ENCODE peak calls at places on chromosome 19, in nine cellular contexts. One of them, this sample, is unnamed.
A peak's percentile ranks its signal among the peaks of the same experiment; 100 is the strongest.

GRCh38 chr19:43638214-43638990 is 1.2 kb downstream of the CADM4 start:
- DNase-seq in adrenal gland: no peak
- DNase-seq in stomach: no peak
- DNase-seq in transverse colon: no peak
- DNase-seq in tibial nerve: no peak
- DNase-seq in upper lobe of left lung: no peak
- DNase-seq in gastrocnemius medialis: no peak
- DNase-seq in lower leg skin: no peak
- DNase-seq in breast epithelium: no peak
- DNase-seq in this sample: no peak

GRCh38 chr19:36136975-36137686 is 2.7 kb upstream of the CAPNS1 start:
- DNase-seq in tibial nerve: no peak
- DNase-seq in breast epithelium: peak; percentile 82
- DNase-seq in adrenal gland: peak; percentile 94
- DNase-seq in gastrocnemius medialis: peak; percentile 82
- DNase-seq in stomach: peak; percentile 80
- DNase-seq in transverse colon: peak; percentile 80
- DNase-seq in upper lobe of left lung: peak; percentile 90
- DNase-seq in lower leg skin: peak; percentile 77
- DNase-seq in this sample: no peak

GRCh38 chr19:9139609-9140158 is 513 bp upstream of the ZNF317 start:
- DNase-seq in gastrocnemius medialis: no peak
- DNase-seq in upper lobe of left lung: no peak
- DNase-seq in breast epithelium: no peak
- DNase-seq in tibial nerve: no peak
- DNase-seq in adrenal gland: no peak
- DNase-seq in transverse colon: no peak
- DNase-seq in stomach: no peak
- DNase-seq in lower leg skin: no peak
- DNase-seq in this sample: no peak

GRCh38 chr19:34985249-34986022 is 14.7 kb upstream of the GRAMD1A start:
- DNase-seq in tibial nerve: no peak
- DNase-seq in gastrocnemius medialis: peak; percentile 73
- DNase-seq in adrenal gland: peak; percentile 82
- DNase-seq in stomach: peak; percentile 57
- DNase-seq in upper lobe of left lung: peak; percentile 79
- DNase-seq in lower leg skin: peak; percentile 47
- DNase-seq in breast epithelium: peak; percentile 58
- DNase-seq in transverse colon: no peak
- DNase-seq in this sample: no peak

GRCh38 chr19:49231389-49231788 is 73.8 kb downstream of the TRPM4 start:
- DNase-seq in gastrocnemius medialis: no peak
- DNase-seq in upper lobe of left lung: no peak
- DNase-seq in stomach: no peak
- DNase-seq in breast epithelium: no peak
- DNase-seq in lower leg skin: no peak
- DNase-seq in transverse colon: no peak
- DNase-seq in adrenal gland: no peak
- DNase-seq in tibial nerve: no peak
- DNase-seq in this sample: no peak

GRCh38 chr19:7395360-7395781 is 46.6 kb downstream of the ARHGEF18 start:
- DNase-seq in gastrocnemius medialis: no peak
- DNase-seq in lower leg skin: peak; percentile 15
- DNase-seq in upper lobe of left lung: no peak
- DNase-seq in stomach: no peak
- DNase-seq in tibial nerve: no peak
- DNase-seq in transverse colon: no peak
- DNase-seq in breast epithelium: no peak
- DNase-seq in adrenal gland: no peak
- DNase-seq in this sample: no peak

GRCh38 chr19:43618921-43619261 is 538 bp downstream of the ZNF428 start:
- DNase-seq in lower leg skin: no peak
- DNase-seq in stomach: no peak
- DNase-seq in breast epithelium: no peak
- DNase-seq in gastrocnemius medialis: no peak
- DNase-seq in adrenal gland: peak; percentile 64
- DNase-seq in tibial nerve: no peak
- DNase-seq in transverse colon: no peak
- DNase-seq in upper lobe of left lung: peak; percentile 43
- DNase-seq in this sample: no peak

GRCh38 chr19:12721656-12722565 is 1.8 kb downstream of the TNPO2 start:
- DNase-seq in lower leg skin: peak; percentile 51
- DNase-seq in adrenal gland: peak; percentile 80
- DNase-seq in tibial nerve: no peak
- DNase-seq in transverse colon: peak; percentile 70
- DNase-seq in stomach: peak; percentile 69
- DNase-seq in gastrocnemius medialis: peak; percentile 69
- DNase-seq in upper lobe of left lung: peak; percentile 65
- DNase-seq in breast epithelium: peak; percentile 68
- DNase-seq in this sample: peak; percentile 87

GRCh38 chr19:33064117-33064777 is 441 bp downstream of the RHPN2 start:
- DNase-seq in stomach: peak; percentile 71
- DNase-seq in tibial nerve: no peak
- DNase-seq in transverse colon: peak; percentile 64
- DNase-seq in adrenal gland: no peak
- DNase-seq in breast epithelium: peak; percentile 72
- DNase-seq in upper lobe of left lung: peak; percentile 54
- DNase-seq in lower leg skin: no peak
- DNase-seq in gastrocnemius medialis: no peak
- DNase-seq in this sample: no peak

GRCh38 chr19:38727868-38728660 is 16.2 kb downstream of the CAPN12 start:
- DNase-seq in upper lobe of left lung: no peak
- DNase-seq in lower leg skin: peak; percentile 14
- DNase-seq in transverse colon: no peak
- DNase-seq in tibial nerve: no peak
- DNase-seq in stomach: no peak
- DNase-seq in gastrocnemius medialis: no peak
- DNase-seq in breast epithelium: no peak
- DNase-seq in adrenal gland: peak; percentile 91
- DNase-seq in this sample: no peak

GRCh38 chr19:4097501-4097900 is 26.4 kb downstream of the MAP2K2 start:
- DNase-seq in stomach: no peak
- DNase-seq in tibial nerve: peak; percentile 42
- DNase-seq in adrenal gland: peak; percentile 76
- DNase-seq in upper lobe of left lung: no peak
- DNase-seq in gastrocnemius medialis: peak; percentile 44
- DNase-seq in transverse colon: no peak
- DNase-seq in breast epithelium: no peak
- DNase-seq in lower leg skin: no peak
- DNase-seq in this sample: no peak

DNA sequence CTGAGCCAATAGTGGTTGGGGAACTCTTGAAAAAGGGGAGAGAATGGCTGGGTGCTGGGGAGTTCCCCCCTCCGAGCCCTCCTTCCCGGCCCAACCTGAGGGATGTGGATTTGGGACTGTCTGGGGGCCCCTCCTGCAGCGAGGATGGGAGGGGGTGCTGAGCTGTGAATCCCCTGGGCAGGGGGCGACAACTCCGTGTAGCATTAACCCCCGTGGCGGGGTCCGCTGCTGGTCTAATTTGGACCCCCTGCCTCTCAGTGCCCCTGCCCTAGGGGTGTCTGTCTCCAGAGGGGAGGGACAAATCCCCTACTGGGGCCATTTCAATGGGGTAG is 9.7 kb downstream of the MIDN start:
- DNase-seq in upper lobe of left lung: no peak
- DNase-seq in stomach: no peak
- DNase-seq in gastrocnemius medialis: no peak
- DNase-seq in lower leg skin: no peak
- DNase-seq in adrenal gland: no peak
- DNase-seq in transverse colon: no peak
- DNase-seq in tibial nerve: no peak
- DNase-seq in breast epithelium: no peak
- DNase-seq in this sample: no peak
- TF ChIP-seq POLR2A in upper lobe of left lung: no peak
- TF ChIP-seq POLR2A in stomach: no peak
- TF ChIP-seq POLR2A in gastrocnemius medialis: no peak
- TF ChIP-seq POLR2A in lower leg skin: no peak
- TF ChIP-seq POLR2A in adrenal gland: no peak
- TF ChIP-seq POLR2A in transverse colon: no peak
- TF ChIP-seq POLR2A in tibial nerve: no peak
- TF ChIP-seq POLR2A in breast epithelium: no peak
- TF ChIP-seq POLR2A in this sample: no peak

GRCh38 chr19:11264452-11265176 is 2.3 kb upstream of the DOCK6 start:
- DNase-seq in tibial nerve: no peak
- DNase-seq in lower leg skin: no peak
- DNase-seq in breast epithelium: no peak
- DNase-seq in stomach: peak; percentile 84
- DNase-seq in gastrocnemius medialis: no peak
- DNase-seq in upper lobe of left lung: peak; percentile 93
- DNase-seq in adrenal gland: peak; percentile 65
- DNase-seq in transverse colon: peak; percentile 88
- DNase-seq in this sample: no peak

GRCh38 chr19:11263726-11264125 is 1.4 kb upstream of the DOCK6 start:
- DNase-seq in upper lobe of left lung: no peak
- DNase-seq in adrenal gland: no peak
- DNase-seq in tibial nerve: no peak
- DNase-seq in breast epithelium: no peak
- DNase-seq in gastrocnemius medialis: no peak
- DNase-seq in stomach: no peak
- DNase-seq in transverse colon: no peak
- DNase-seq in lower leg skin: no peak
- DNase-seq in this sample: no peak

GRCh38 chr19:11261431-11261901 is 858 bp downstream of the DOCK6 start:
- DNase-seq in lower leg skin: no peak
- DNase-seq in breast epithelium: no peak
- DNase-seq in gastrocnemius medialis: no peak
- DNase-seq in upper lobe of left lung: no peak
- DNase-seq in stomach: no peak
- DNase-seq in adrenal gland: no peak
- DNase-seq in tibial nerve: no peak
- DNase-seq in transverse colon: no peak
- DNase-seq in this sample: no peak

GRCh38 chr19:11260996-11261395 is 1.3 kb downstream of the DOCK6 start:
- DNase-seq in adrenal gland: no peak
- DNase-seq in upper lobe of left lung: no peak
- DNase-seq in breast epithelium: no peak
- DNase-seq in stomach: no peak
- DNase-seq in transverse colon: no peak
- DNase-seq in tibial nerve: no peak
- DNase-seq in lower leg skin: no peak
- DNase-seq in gastrocnemius medialis: no peak
- DNase-seq in this sample: no peak

DNA sequence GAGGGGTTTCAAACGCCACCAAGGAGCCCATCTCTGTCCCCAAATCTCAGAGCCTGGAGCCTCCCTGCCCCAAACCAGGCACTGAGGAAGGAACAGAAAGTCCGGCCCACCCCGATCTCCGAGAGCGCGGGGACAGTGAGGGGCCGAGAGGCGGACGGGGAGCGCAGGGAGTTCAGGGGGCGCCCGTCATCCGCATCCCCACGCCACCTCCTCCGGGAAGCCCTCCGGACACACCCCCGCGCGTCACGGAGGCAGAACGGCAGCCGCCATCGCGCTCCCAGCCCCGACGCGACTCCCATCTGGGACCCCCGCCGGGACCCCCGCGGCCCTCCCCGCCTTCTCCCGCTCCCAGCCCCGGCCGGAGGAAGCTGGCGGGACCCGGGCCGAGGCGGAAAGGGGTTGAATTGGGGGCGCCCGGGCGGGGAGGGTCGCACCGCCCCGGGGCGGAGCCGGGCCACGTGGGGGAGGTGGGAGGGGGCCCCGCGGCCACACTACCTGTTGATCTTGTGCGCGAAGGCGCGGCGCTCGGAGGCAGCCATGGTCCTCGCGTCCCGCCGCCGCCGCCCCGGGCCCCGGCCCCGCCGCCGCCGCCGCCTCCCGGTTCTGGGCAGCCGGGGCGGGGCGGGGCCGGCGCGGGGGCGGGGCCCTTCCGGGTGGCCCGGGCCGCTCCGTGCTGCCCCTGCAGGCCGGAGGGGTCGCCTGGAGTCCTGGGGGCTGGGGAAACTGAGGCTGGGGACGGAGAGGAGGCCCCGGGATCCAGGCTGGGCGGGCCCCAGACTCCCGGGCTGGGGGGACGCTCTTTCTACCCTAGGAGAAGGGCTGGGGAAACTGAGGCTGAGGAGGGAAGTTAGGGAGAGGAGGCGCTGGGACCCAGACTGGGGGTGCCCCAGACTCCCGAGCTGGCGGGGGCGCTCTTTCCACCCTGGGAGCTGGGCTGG is at the start of gene DOCK6:
- DNase-seq in breast epithelium: no peak
- DNase-seq in upper lobe of left lung: peak; percentile 44
- DNase-seq in gastrocnemius medialis: no peak
- DNase-seq in stomach: peak; percentile 58
- DNase-seq in transverse colon: peak; percentile 69
- DNase-seq in adrenal gland: no peak
- DNase-seq in tibial nerve: no peak
- DNase-seq in lower leg skin: no peak
- DNase-seq in this sample: no peak
- TF ChIP-seq POLR2A in breast epithelium: no peak
- TF ChIP-seq POLR2A in upper lobe of left lung: no peak
- TF ChIP-seq POLR2A in gastrocnemius medialis: peak; percentile 15
- TF ChIP-seq POLR2A in stomach: no peak
- TF ChIP-seq POLR2A in transverse colon: no peak
- TF ChIP-seq POLR2A in adrenal gland: no peak
- TF ChIP-seq POLR2A in tibial nerve: peak; percentile 19
- TF ChIP-seq POLR2A in lower leg skin: no peak
- TF ChIP-seq POLR2A in this sample: no peak

GRCh38 chr19:54204767-54205468 is 4.3 kb downstream of the RPS9 start:
- DNase-seq in lower leg skin: no peak
- DNase-seq in breast epithelium: no peak
- DNase-seq in gastrocnemius medialis: no peak
- DNase-seq in tibial nerve: no peak
- DNase-seq in stomach: no peak
- DNase-seq in transverse colon: no peak
- DNase-seq in upper lobe of left lung: no peak
- DNase-seq in adrenal gland: no peak
- DNase-seq in this sample: no peak
- TF ChIP-seq POLR2A in lower leg skin: no peak
- TF ChIP-seq POLR2A in breast epithelium: no peak
- TF ChIP-seq POLR2A in gastrocnemius medialis: no peak
- TF ChIP-seq POLR2A in tibial nerve: no peak
- TF ChIP-seq POLR2A in stomach: no peak
- TF ChIP-seq POLR2A in transverse colon: no peak
- TF ChIP-seq POLR2A in upper lobe of left lung: no peak
- TF ChIP-seq POLR2A in adrenal gland: no peak
- TF ChIP-seq POLR2A in this sample: no peak

GRCh38 chr19:20077791-20078463 is at the start of gene ZNF90:
- DNase-seq in gastrocnemius medialis: peak; percentile 76
- DNase-seq in transverse colon: peak; percentile 92
- DNase-seq in lower leg skin: peak; percentile 95
- DNase-seq in breast epithelium: peak; percentile 96
- DNase-seq in tibial nerve: peak; percentile 99
- DNase-seq in stomach: peak; percentile 97
- DNase-seq in adrenal gland: peak; percentile 99
- DNase-seq in upper lobe of left lung: peak; percentile 96
- DNase-seq in this sample: peak; percentile 97

GRCh38 chr19:20072936-20073335 is 4.9 kb upstream of the ZNF90 start:
- DNase-seq in stomach: no peak
- DNase-seq in transverse colon: no peak
- DNase-seq in lower leg skin: no peak
- DNase-seq in adrenal gland: no peak
- DNase-seq in breast epithelium: no peak
- DNase-seq in upper lobe of left lung: no peak
- DNase-seq in tibial nerve: no peak
- DNase-seq in gastrocnemius medialis: no peak
- DNase-seq in this sample: no peak

GRCh38 chr19:20079487-20079886 is 1.7 kb downstream of the ZNF90 start:
- DNase-seq in stomach: no peak
- DNase-seq in lower leg skin: no peak
- DNase-seq in gastrocnemius medialis: no peak
- DNase-seq in breast epithelium: no peak
- DNase-seq in transverse colon: peak; percentile 25
- DNase-seq in tibial nerve: no peak
- DNase-seq in adrenal gland: no peak
- DNase-seq in upper lobe of left lung: no peak
- DNase-seq in this sample: no peak

GRCh38 chr19:20078696-20079095 is 896 bp downstream of the ZNF90 start:
- DNase-seq in gastrocnemius medialis: no peak
- DNase-seq in upper lobe of left lung: peak; percentile 52
- DNase-seq in breast epithelium: no peak
- DNase-seq in tibial nerve: peak; percentile 16
- DNase-seq in lower leg skin: no peak
- DNase-seq in adrenal gland: peak; percentile 66
- DNase-seq in stomach: no peak
- DNase-seq in transverse colon: peak; percentile 31
- DNase-seq in this sample: no peak
- TF ChIP-seq POLR2A in gastrocnemius medialis: no peak
- TF ChIP-seq POLR2A in upper lobe of left lung: no peak
- TF ChIP-seq POLR2A in breast epithelium: no peak
- TF ChIP-seq POLR2A in tibial nerve: no peak
- TF ChIP-seq POLR2A in lower leg skin: no peak
- TF ChIP-seq POLR2A in adrenal gland: no peak
- TF ChIP-seq POLR2A in stomach: no peak
- TF ChIP-seq POLR2A in transverse colon: no peak
- TF ChIP-seq POLR2A in this sample: no peak